ENCODE peak calls at places on chromosomes 7 and 10, in eight cellular contexts. R is activated CD4-positive, alpha-beta memory T cell treated with anti-CD3 and anti-CD28 coated beads, Interleukin-2, amount 10 ng/mL, durations not matched to agents 7 days and 5 days; X is lower lobe of right lung; P is endothelial cell; G is A673; D is fibroblast of the conjunctiva; L is NCI-H1092; B is fibroblast of lung. O is an unnamed sample.

GRCh38 chr10:33621143-33621542 is 286.7 kb upstream of the NRP1 start:
- DNase-seq in R (no peak), X (no peak), P (no peak), G (no peak), D (no peak), L (no peak), B (no peak), O (no peak)

GRCh38 chr10:86215021-86215420 is 151.6 kb downstream of the GRID1 start:
- DNase-seq in R (no peak), X (no peak), P (no peak), G (no peak), D (no peak), L (no peak), B (no peak), O (no peak)

GRCh38 chr7:150790416-150791075 is 9.6 kb downstream of the TMEM176B start:
- DNase-seq in R (no peak), X (no peak), P (no peak), G (no peak), D (no peak), L (no peak), B (no peak), O (no peak)

GRCh38 chr7:105849122-105849855 is 27.1 kb downstream of the ATXN7L1 start:
- DNase-seq in R (peak), X (no peak), P (no peak), G (no peak), D (no peak), L (no peak), B (no peak), O (no peak)

GRCh38 chr10:7435674-7436073 is 24.8 kb upstream of the SFMBT2 start:
- DNase-seq in R (no peak), X (no peak), P (no peak), G (no peak), D (no peak), L (no peak), B (no peak), O (no peak)

GRCh38 chr10:74058071-74058470 is 60.2 kb downstream of the VCL start:
- DNase-seq in R (peak), X (no peak), P (no peak), G (no peak), D (no peak), L (peak), B (no peak), O (no peak)

GRCh38 chr7:44618754-44619153 is 12.3 kb downstream of the OGDH start:
- DNase-seq in R (no peak), X (no peak), P (no peak), G (no peak), D (no peak), L (no peak), B (no peak), O (no peak)

GRCh38 chr10:86170255-86171153 is 196.1 kb downstream of the GRID1 start:
- DNase-seq in R (no peak), X (no peak), P (no peak), G (no peak), D (no peak), L (no peak), B (no peak), O (no peak)

GRCh38 chr10:71837085-71837827 is 13.8 kb downstream of the PSAP start:
- DNase-seq in R (no peak), X (no peak), P (peak), G (peak), D (no peak), L (no peak), B (no peak), O (no peak)

GRCh38 chr10:49054753-49055152 is 60.6 kb downstream of the VSTM4 start:
- DNase-seq in R (no peak), X (no peak), P (no peak), G (no peak), D (no peak), L (no peak), B (no peak), O (peak)

GRCh38 chr10:62852961-62853702 is 37.0 kb upstream of the EGR2 start:
- DNase-seq in R (peak), X (no peak), P (no peak), G (no peak), D (no peak), L (no peak), B (no peak), O (no peak)

GRCh38 chr7:44194069-44194468 is 4.8 kb upstream of the GCK start:
- DNase-seq in R (no peak), X (no peak), P (no peak), G (peak), D (no peak), L (no peak), B (peak), O (no peak)

GRCh38 chr7:127900735-127901685 is 130.2 kb downstream of the LRRC4 start:
- DNase-seq in R (no peak), X (no peak), P (peak), G (no peak), D (no peak), L (no peak), B (no peak), O (no peak)

GRCh38 chr7:2521952-2522591 is 2.5 kb downstream of the LFNG start:
- DNase-seq in R (peak), X (peak), P (peak), G (peak), D (no peak), L (no peak), B (no peak), O (no peak)

GRCh38 chr7:128174391-128174790 is 66.7 kb upstream of the LEP start:
- DNase-seq in R (no peak), X (no peak), P (no peak), G (no peak), D (no peak), L (no peak), B (no peak), O (no peak)

GRCh38 chr10:85978566-85979358 is 387.8 kb downstream of the GRID1 start:
- DNase-seq in R (no peak), X (no peak), P (no peak), G (no peak), D (no peak), L (no peak), B (no peak), O (peak)

GRCh38 chr10:44010873-44011602 is 362.4 kb upstream of the ZNF32 start:
- DNase-seq in R (no peak), X (no peak), P (no peak), G (no peak), D (no peak), L (no peak), B (no peak), O (peak)

O was measured in esophagus muscularis mucosa.